ENCODE peak calls at places on chromosomes 7 and 10, in nine cellular contexts. One of them, this sample, is unnamed.

GRCh38 chr7:152313217-152313616 is 122.6 kb downstream of the KMT2C start:
- DNase-seq in kidney epithelial cell: no peak
- DNase-seq in heart right ventricle: no peak
- DNase-seq in BJ: no peak
- DNase-seq in IMR-90: no peak
- DNase-seq in AG04450: no peak
- DNase-seq in hepatocyte: no peak
- DNase-seq in epithelial cell of esophagus: peak
- DNase-seq in foreskin fibroblast: no peak
- DNase-seq in this sample: no peak

GRCh38 chr10:22849077-22849810 is 78.6 kb upstream of the ARMC3 start:
- DNase-seq in kidney epithelial cell: no peak
- DNase-seq in heart right ventricle: peak
- DNase-seq in BJ: no peak
- DNase-seq in IMR-90: no peak
- DNase-seq in AG04450: no peak
- DNase-seq in hepatocyte: peak
- DNase-seq in epithelial cell of esophagus: peak
- DNase-seq in foreskin fibroblast: peak
- DNase-seq in this sample: peak

GRCh38 chr7:142323706-142324105 is 65.8 kb upstream of the PRSS58 start:
- DNase-seq in kidney epithelial cell: no peak
- DNase-seq in heart right ventricle: no peak
- DNase-seq in BJ: no peak
- DNase-seq in IMR-90: no peak
- DNase-seq in AG04450: no peak
- DNase-seq in hepatocyte: peak
- DNase-seq in epithelial cell of esophagus: peak
- DNase-seq in foreskin fibroblast: no peak
- DNase-seq in this sample: no peak

GRCh38 chr10:80662429-80663211 is 124.9 kb downstream of the SH2D4B start:
- DNase-seq in kidney epithelial cell: peak
- DNase-seq in heart right ventricle: peak
- DNase-seq in BJ: peak
- DNase-seq in IMR-90: peak
- DNase-seq in AG04450: peak
- DNase-seq in hepatocyte: peak
- DNase-seq in epithelial cell of esophagus: peak
- DNase-seq in foreskin fibroblast: peak
- DNase-seq in this sample: peak

GRCh38 chr10:120386896-120387295 is 70.1 kb upstream of the PLPP4 start:
- DNase-seq in kidney epithelial cell: no peak
- DNase-seq in heart right ventricle: no peak
- DNase-seq in BJ: no peak
- DNase-seq in IMR-90: no peak
- DNase-seq in AG04450: no peak
- DNase-seq in hepatocyte: no peak
- DNase-seq in epithelial cell of esophagus: no peak
- DNase-seq in foreskin fibroblast: no peak
- DNase-seq in this sample: no peak

GRCh38 chr7:28172976-28173375 is 7.6 kb downstream of the JAZF1 start:
- DNase-seq in kidney epithelial cell: no peak
- DNase-seq in heart right ventricle: no peak
- DNase-seq in BJ: no peak
- DNase-seq in IMR-90: no peak
- DNase-seq in AG04450: no peak
- DNase-seq in hepatocyte: no peak
- DNase-seq in epithelial cell of esophagus: no peak
- DNase-seq in foreskin fibroblast: no peak
- DNase-seq in this sample: no peak

GRCh38 chr10:46556515-46557318 is at the start of gene GPRIN2:
- DNase-seq in kidney epithelial cell: no peak
- DNase-seq in heart right ventricle: no peak
- DNase-seq in BJ: no peak
- DNase-seq in IMR-90: no peak
- DNase-seq in AG04450: no peak
- DNase-seq in hepatocyte: peak
- DNase-seq in epithelial cell of esophagus: no peak
- DNase-seq in foreskin fibroblast: no peak
- DNase-seq in this sample: no peak

GRCh38 chr7:35263396-35263795 is 9.5 kb upstream of the TBX20 start:
- DNase-seq in kidney epithelial cell: no peak
- DNase-seq in heart right ventricle: no peak
- DNase-seq in BJ: no peak
- DNase-seq in IMR-90: no peak
- DNase-seq in AG04450: no peak
- DNase-seq in hepatocyte: no peak
- DNase-seq in epithelial cell of esophagus: no peak
- DNase-seq in foreskin fibroblast: no peak
- DNase-seq in this sample: no peak

GRCh38 chr10:86376852-86377796 is 10.5 kb upstream of the GRID1 start:
- DNase-seq in kidney epithelial cell: no peak
- DNase-seq in heart right ventricle: peak
- DNase-seq in BJ: no peak
- DNase-seq in IMR-90: peak
- DNase-seq in AG04450: no peak
- DNase-seq in hepatocyte: peak
- DNase-seq in epithelial cell of esophagus: peak
- DNase-seq in foreskin fibroblast: peak
- DNase-seq in this sample: no peak

GRCh38 chr7:64630496-64630895 is 35.4 kb upstream of the ZNF107 start:
- DNase-seq in kidney epithelial cell: no peak
- DNase-seq in heart right ventricle: no peak
- DNase-seq in BJ: no peak
- DNase-seq in IMR-90: peak
- DNase-seq in AG04450: no peak
- DNase-seq in hepatocyte: no peak
- DNase-seq in epithelial cell of esophagus: no peak
- DNase-seq in foreskin fibroblast: peak
- DNase-seq in this sample: no peak

GRCh38 chr7:116311816-116312471 is 101.6 kb downstream of the TES start:
- DNase-seq in kidney epithelial cell: no peak
- DNase-seq in heart right ventricle: no peak
- DNase-seq in BJ: no peak
- DNase-seq in IMR-90: peak
- DNase-seq in AG04450: no peak
- DNase-seq in hepatocyte: no peak
- DNase-seq in epithelial cell of esophagus: no peak
- DNase-seq in foreskin fibroblast: no peak
- DNase-seq in this sample: no peak

GRCh38 chr10:125936331-125936730 is 40.0 kb downstream of the FANK1 start:
- DNase-seq in kidney epithelial cell: no peak
- DNase-seq in heart right ventricle: no peak
- DNase-seq in BJ: no peak
- DNase-seq in IMR-90: no peak
- DNase-seq in AG04450: no peak
- DNase-seq in hepatocyte: no peak
- DNase-seq in epithelial cell of esophagus: no peak
- DNase-seq in foreskin fibroblast: no peak
- DNase-seq in this sample: no peak

GRCh38 chr10:76327441-76327840 is 896.0 kb downstream of the LRMDA start:
- DNase-seq in kidney epithelial cell: no peak
- DNase-seq in heart right ventricle: no peak
- DNase-seq in BJ: no peak
- DNase-seq in IMR-90: no peak
- DNase-seq in AG04450: no peak
- DNase-seq in hepatocyte: no peak
- DNase-seq in epithelial cell of esophagus: peak
- DNase-seq in foreskin fibroblast: no peak
- DNase-seq in this sample: no peak

GRCh38 chr7:17184805-17185689 is 113.4 kb upstream of the AHR start:
- DNase-seq in kidney epithelial cell: no peak
- DNase-seq in heart right ventricle: no peak
- DNase-seq in BJ: peak
- DNase-seq in IMR-90: peak
- DNase-seq in AG04450: no peak
- DNase-seq in hepatocyte: no peak
- DNase-seq in epithelial cell of esophagus: no peak
- DNase-seq in foreskin fibroblast: peak
- DNase-seq in this sample: no peak

GRCh38 chr7:74612015-74612829 is 45.3 kb upstream of the GTF2I start:
- DNase-seq in kidney epithelial cell: no peak
- DNase-seq in heart right ventricle: no peak
- DNase-seq in BJ: no peak
- DNase-seq in IMR-90: no peak
- DNase-seq in AG04450: no peak
- DNase-seq in hepatocyte: no peak
- DNase-seq in epithelial cell of esophagus: peak
- DNase-seq in foreskin fibroblast: no peak
- DNase-seq in this sample: no peak

GRCh38 chr10:112838784-112839481 is 111.1 kb upstream of the TCF7L2 start:
- DNase-seq in kidney epithelial cell: no peak
- DNase-seq in heart right ventricle: no peak
- DNase-seq in BJ: no peak
- DNase-seq in IMR-90: no peak
- DNase-seq in AG04450: no peak
- DNase-seq in hepatocyte: no peak
- DNase-seq in epithelial cell of esophagus: no peak
- DNase-seq in foreskin fibroblast: no peak
- DNase-seq in this sample: no peak

GRCh38 chr10:43256531-43257209 is 10.2 kb downstream of the RASGEF1A start:
- DNase-seq in kidney epithelial cell: no peak
- DNase-seq in heart right ventricle: no peak
- DNase-seq in BJ: no peak
- DNase-seq in IMR-90: no peak
- DNase-seq in AG04450: no peak
- DNase-seq in hepatocyte: no peak
- DNase-seq in epithelial cell of esophagus: no peak
- DNase-seq in foreskin fibroblast: no peak
- DNase-seq in this sample: no peak

GRCh38 chr10:78155722-78156121 is 122.1 kb downstream of the RPS24 start:
- DNase-seq in kidney epithelial cell: no peak
- DNase-seq in heart right ventricle: no peak
- DNase-seq in BJ: no peak
- DNase-seq in IMR-90: no peak
- DNase-seq in AG04450: no peak
- DNase-seq in hepatocyte: no peak
- DNase-seq in epithelial cell of esophagus: no peak
- DNase-seq in foreskin fibroblast: no peak
- DNase-seq in this sample: no peak
- TF ChIP-seq CTCF in kidney epithelial cell: no peak
- TF ChIP-seq CTCF in heart right ventricle: no peak
- TF ChIP-seq CTCF in BJ: no peak
- TF ChIP-seq CTCF in IMR-90: no peak
- TF ChIP-seq CTCF in AG04450: no peak
- TF ChIP-seq CTCF in hepatocyte: no peak
- TF ChIP-seq CTCF in epithelial cell of esophagus: no peak
- TF ChIP-seq CTCF in foreskin fibroblast: no peak
- TF ChIP-seq CTCF in this sample: peak

GRCh38 chr7:66352071-66352470 is 146.9 kb downstream of the TPST1 start:
- DNase-seq in kidney epithelial cell: peak
- DNase-seq in heart right ventricle: no peak
- DNase-seq in BJ: no peak
- DNase-seq in IMR-90: no peak
- DNase-seq in AG04450: no peak
- DNase-seq in hepatocyte: peak
- DNase-seq in epithelial cell of esophagus: peak
- DNase-seq in foreskin fibroblast: no peak
- DNase-seq in this sample: no peak
- H3K4me3 ChIP-seq in kidney epithelial cell: no peak
- H3K4me3 ChIP-seq in heart right ventricle: no peak
- H3K4me3 ChIP-seq in BJ: no peak
- H3K4me3 ChIP-seq in IMR-90: no peak
- H3K4me3 ChIP-seq in AG04450: no peak
- H3K4me3 ChIP-seq in hepatocyte: no peak
- H3K4me3 ChIP-seq in epithelial cell of esophagus: no peak
- H3K4me3 ChIP-seq in foreskin fibroblast: no peak
- H3K4me3 ChIP-seq in this sample: no peak

DNA sequence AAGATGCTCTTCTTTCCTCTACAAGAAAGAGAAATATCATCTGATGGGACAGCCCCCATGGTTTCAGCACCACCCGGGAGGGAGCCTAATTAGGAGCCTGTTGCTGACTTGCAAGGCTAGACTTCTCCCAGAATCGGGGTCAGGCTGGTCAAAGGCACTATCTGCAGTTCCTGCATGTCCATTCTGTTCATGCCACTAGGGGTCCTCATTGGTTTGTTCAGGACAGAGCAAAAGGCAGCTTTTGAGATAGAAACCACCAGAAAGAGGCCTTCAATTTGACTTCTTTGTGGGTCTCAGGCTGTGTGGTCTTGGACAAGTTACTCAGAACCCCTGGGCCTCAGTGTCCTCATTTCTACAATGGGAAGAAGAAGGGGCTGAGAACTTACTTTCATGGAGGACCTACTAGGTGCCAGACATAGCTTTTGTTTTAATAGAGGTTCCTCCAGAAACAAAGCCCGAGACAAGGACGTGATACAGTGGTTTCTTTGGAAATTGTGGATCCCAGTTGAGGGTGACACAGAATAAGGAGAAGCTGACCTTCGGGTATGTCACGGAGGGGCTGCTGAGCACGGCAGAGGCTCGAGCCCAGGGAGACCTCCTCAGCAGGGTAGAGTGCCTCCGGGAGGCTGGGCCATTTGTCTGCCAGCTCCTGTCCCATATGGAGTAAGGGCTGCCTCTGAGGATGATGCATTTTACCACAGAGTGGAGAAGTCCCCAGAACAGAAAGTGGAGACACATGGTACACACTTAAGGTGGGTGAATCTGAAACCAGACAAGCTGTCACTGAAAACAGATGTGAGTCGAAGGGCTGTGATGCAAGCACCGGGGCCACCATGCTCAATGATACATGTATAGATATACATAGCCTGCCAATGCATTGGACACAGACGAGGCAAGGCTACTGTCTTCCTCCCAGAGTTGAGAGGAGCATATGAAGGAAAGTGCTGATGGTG is 33.1 kb upstream of the NEUROD6 start:
- DNase-seq in kidney epithelial cell: peak
- DNase-seq in heart right ventricle: peak
- DNase-seq in BJ: no peak
- DNase-seq in IMR-90: peak
- DNase-seq in AG04450: no peak
- DNase-seq in hepatocyte: peak
- DNase-seq in epithelial cell of esophagus: peak
- DNase-seq in foreskin fibroblast: no peak
- DNase-seq in this sample: peak
- TF ChIP-seq CTCF in kidney epithelial cell: peak
- TF ChIP-seq CTCF in heart right ventricle: peak
- TF ChIP-seq CTCF in BJ: peak
- TF ChIP-seq CTCF in IMR-90: peak
- TF ChIP-seq CTCF in AG04450: peak
- TF ChIP-seq CTCF in hepatocyte: peak
- TF ChIP-seq CTCF in epithelial cell of esophagus: peak
- TF ChIP-seq CTCF in foreskin fibroblast: peak
- TF ChIP-seq CTCF in this sample: peak

DNA sequence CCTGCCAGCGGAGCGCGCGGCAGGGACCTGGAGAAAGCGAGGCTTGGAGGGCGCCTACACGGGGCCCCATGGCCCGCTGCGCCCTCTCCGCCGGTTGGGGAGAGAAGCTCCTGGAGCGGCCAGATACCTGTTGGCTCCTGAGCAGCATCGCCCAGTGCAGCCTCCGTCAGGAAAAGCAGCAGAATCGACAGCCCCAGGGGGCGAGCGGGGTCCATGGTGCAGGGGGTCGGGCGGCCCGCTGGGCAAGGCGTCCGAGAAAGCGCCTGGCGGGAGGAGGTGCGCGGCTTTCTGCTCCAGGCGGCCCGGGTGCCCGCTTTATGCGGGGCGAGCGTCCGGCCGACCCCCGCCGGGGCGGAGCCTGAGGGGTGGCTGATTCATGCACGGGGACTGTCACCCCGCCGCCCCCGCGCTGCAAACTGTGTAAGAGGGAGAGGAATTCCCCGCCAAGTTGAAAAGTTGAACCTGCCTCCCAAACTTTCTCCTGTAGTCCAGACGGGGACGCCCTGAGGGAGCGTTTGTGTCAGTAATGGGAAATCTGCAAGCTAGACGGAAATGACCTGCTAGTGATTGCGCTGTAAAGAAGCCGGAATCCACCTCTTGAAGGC is at the start of gene TFPI2:
- DNase-seq in kidney epithelial cell: peak
- DNase-seq in heart right ventricle: peak
- DNase-seq in BJ: no peak
- DNase-seq in IMR-90: peak
- DNase-seq in AG04450: no peak
- DNase-seq in hepatocyte: peak
- DNase-seq in epithelial cell of esophagus: peak
- DNase-seq in foreskin fibroblast: peak
- DNase-seq in this sample: no peak
- H3K4me3 ChIP-seq in kidney epithelial cell: peak
- H3K4me3 ChIP-seq in heart right ventricle: peak
- H3K4me3 ChIP-seq in BJ: peak
- H3K4me3 ChIP-seq in IMR-90: peak
- H3K4me3 ChIP-seq in AG04450: peak
- H3K4me3 ChIP-seq in hepatocyte: peak
- H3K4me3 ChIP-seq in epithelial cell of esophagus: peak
- H3K4me3 ChIP-seq in foreskin fibroblast: peak
- H3K4me3 ChIP-seq in this sample: peak

This sample was measured in retinal pigment epithelial cell.